ENCODE peak calls at places on chromosomes 3 and 15, in five cellular contexts. One of them, this sample, is unnamed.

GRCh38 chr3:154120903-154121235 is 321 bp upstream of the ARHGEF26 start:
- DNase-seq in pulmonary artery endothelial cell: no peak
- DNase-seq in Daoy: no peak
- DNase-seq in fibroblast of gingiva: no peak
- DNase-seq in GM03348: no peak
- DNase-seq in this sample: no peak

GRCh38 chr15:87267798-87268197 is 988.7 kb downstream of the NTRK3 start:
- DNase-seq in Daoy: peak
- DNase-seq in GM03348: peak
- DNase-seq in fibroblast of gingiva: no peak
- DNase-seq in pulmonary artery endothelial cell: no peak
- DNase-seq in this sample: peak

GRCh38 chr3:52315006-52315405 is 1.1 kb upstream of the DNAH1 start:
- DNase-seq in pulmonary artery endothelial cell: no peak
- DNase-seq in fibroblast of gingiva: no peak
- DNase-seq in Daoy: no peak
- DNase-seq in GM03348: no peak
- DNase-seq in this sample: no peak

GRCh38 chr3:195071916-195072820 is 198.8 kb downstream of the XXYLT1 start:
- DNase-seq in GM03348: no peak
- DNase-seq in Daoy: no peak
- DNase-seq in fibroblast of gingiva: no peak
- DNase-seq in pulmonary artery endothelial cell: no peak
- DNase-seq in this sample: no peak

GRCh38 chr3:179066058-179066457 is 5.6 kb downstream of the ZMAT3 start:
- DNase-seq in fibroblast of gingiva: no peak
- DNase-seq in pulmonary artery endothelial cell: no peak
- DNase-seq in GM03348: no peak
- DNase-seq in Daoy: no peak
- DNase-seq in this sample: no peak

GRCh38 chr15:70559223-70559823 is 204.0 kb downstream of the UACA start:
- DNase-seq in Daoy: peak
- DNase-seq in pulmonary artery endothelial cell: no peak
- DNase-seq in GM03348: peak
- DNase-seq in fibroblast of gingiva: no peak
- DNase-seq in this sample: peak

GRCh38 chr3:62874398-62875102 is 666 bp downstream of the CADPS start:
- DNase-seq in GM03348: peak
- DNase-seq in pulmonary artery endothelial cell: no peak
- DNase-seq in Daoy: peak
- DNase-seq in fibroblast of gingiva: no peak
- DNase-seq in this sample: no peak

GRCh38 chr3:161423911-161424522 is 52.7 kb upstream of the SPTSSB start:
- DNase-seq in Daoy: peak
- DNase-seq in fibroblast of gingiva: peak
- DNase-seq in pulmonary artery endothelial cell: no peak
- DNase-seq in GM03348: peak
- DNase-seq in this sample: peak

GRCh38 chr3:51357856-51358255 is 27.2 kb upstream of the MANF start:
- DNase-seq in pulmonary artery endothelial cell: no peak
- DNase-seq in Daoy: no peak
- DNase-seq in GM03348: no peak
- DNase-seq in fibroblast of gingiva: no peak
- DNase-seq in this sample: no peak

GRCh38 chr15:38164061-38164460 is 88.6 kb upstream of the SPRED1 start:
- DNase-seq in pulmonary artery endothelial cell: no peak
- DNase-seq in Daoy: no peak
- DNase-seq in GM03348: no peak
- DNase-seq in fibroblast of gingiva: peak
- DNase-seq in this sample: peak

GRCh38 chr3:126102530-126102951 is 18.6 kb upstream of the SLC41A3 start:
- DNase-seq in fibroblast of gingiva: peak
- DNase-seq in GM03348: peak
- DNase-seq in pulmonary artery endothelial cell: no peak
- DNase-seq in Daoy: no peak
- DNase-seq in this sample: no peak